ENCODE peak calls at places on chromosomes 2 and 18, in seven cellular contexts. R is trophoblast cell, T is neuronal stem cell, N is H9, I is IMR-90, J is mesendoderm, P is H1. K is an unnamed sample.

GRCh38 chr2:9613291-9613690 is 17.5 kb downstream of the YWHAQ start:
- DNase-seq in R (no peak), T (no peak), N (no peak), I (peak; percentile 91), J (no peak), P (no peak), K (peak; percentile 82)

GRCh38 chr2:156933580-156934225 is 323.8 kb upstream of the GALNT5 start:
- DNase-seq in R (peak; percentile 73), T (no peak), N (no peak), I (no peak), J (no peak), P (no peak), K (no peak)

GRCh38 chr2:112973156-112973555 is 4.7 kb upstream of the IL36G start:
- DNase-seq in R (no peak), T (no peak), N (no peak), I (no peak), J (no peak), P (no peak), K (no peak)

GRCh38 chr2:10384089-10384734 is 63.9 kb downstream of the ODC1 start:
- DNase-seq in R (no peak), T (no peak), N (no peak), I (no peak), J (no peak), P (no peak), K (no peak)

GRCh38 chr2:42795275-42795674 is 2.9 kb upstream of the HAAO start:
- DNase-seq in R (no peak), T (no peak), N (no peak), I (no peak), J (no peak), P (no peak), K (no peak)

GRCh38 chr2:57542081-57542480 is 504.5 kb upstream of the VRK2 start:
- DNase-seq in R (no peak), T (no peak), N (no peak), I (no peak), J (no peak), P (no peak), K (peak; percentile 4)

GRCh38 chr18:63567276-63567675 is 19.9 kb upstream of the SERPINB13 start:
- DNase-seq in R (no peak), T (no peak), N (no peak), I (no peak), J (no peak), P (no peak), K (no peak)

GRCh38 chr2:148914463-148914862 is 39.4 kb downstream of the KIF5C start:
- DNase-seq in R (no peak), T (no peak), N (no peak), I (no peak), J (no peak), P (no peak), K (no peak)

GRCh38 chr2:117128471-117128870 is 686.0 kb upstream of the DDX18 start:
- DNase-seq in R (no peak), T (no peak), N (no peak), I (no peak), J (no peak), P (no peak), K (peak; percentile 79)

DNA sequence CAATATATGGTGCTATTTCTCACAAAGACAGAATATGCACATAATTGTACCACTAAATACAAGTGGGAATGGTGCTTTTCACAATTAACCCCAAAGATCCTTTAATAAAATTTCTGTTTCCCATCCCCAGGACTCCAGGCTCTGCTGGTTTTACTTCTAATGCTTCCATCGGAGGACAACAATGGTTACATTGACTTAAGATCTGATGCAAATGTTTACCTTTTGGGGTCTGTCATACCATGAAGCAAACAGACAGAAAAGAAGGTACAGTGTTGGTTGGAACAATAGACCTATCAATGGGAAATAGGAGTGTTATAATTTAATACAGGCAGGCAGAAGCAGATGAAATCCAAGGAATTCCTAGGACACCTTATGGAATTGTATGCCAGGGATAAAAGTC is 105.7 kb downstream of the UPP2 start:
- DNase-seq in R (no peak), T (no peak), N (no peak), I (no peak), J (no peak), P (no peak), K (no peak)
- H2BK5ac ChIP-seq in R (no peak overlapping the region), T (no peak overlapping the region), N (no peak overlapping the region), I (no peak overlapping the region), J (no peak overlapping the region), P (no peak overlapping the region), K (no peak overlapping the region)

GRCh38 chr2:65320042-65320711 is 92.5 kb downstream of the ACTR2 start:
- DNase-seq in R (peak; percentile 69), T (no peak), N (no peak), I (peak; percentile 98), J (peak; percentile 61), P (no peak), K (peak; percentile 96)
- H3K4me2 ChIP-seq in R (no peak overlapping the region), T (no peak overlapping the region), N (no peak overlapping the region), I (peak overlapping the region; percentile 79), J (no peak overlapping the region), P (no peak overlapping the region), K (no peak overlapping the region)

GRCh38 chr2:264493-265468 is at the start of gene ACP1:
- DNase-seq in R (peak; percentile 100), T (peak; percentile 91), N (peak; percentile 99), I (peak; percentile 93), J (peak; percentile 98), P (peak; percentile 98), K (peak; percentile 91)

GRCh38 chr2:269356-270030 is 4.7 kb downstream of the ACP1 start:
- DNase-seq in R (no peak), T (no peak), N (no peak), I (no peak), J (no peak), P (no peak), K (no peak)

GRCh38 chr2:270861-271260 is 6.1 kb downstream of the ACP1 start:
- DNase-seq in R (no peak), T (no peak), N (no peak), I (no peak), J (no peak), P (no peak), K (no peak)

GRCh38 chr2:271917-272316 is 7.2 kb downstream of the ACP1 start:
- DNase-seq in R (no peak), T (no peak), N (no peak), I (no peak), J (no peak), P (no peak), K (no peak)

GRCh38 chr2:268323-268722 is 3.6 kb downstream of the ACP1 start:
- DNase-seq in R (peak; percentile 30), T (no peak), N (no peak), I (no peak), J (no peak), P (no peak), K (no peak)
- H2BK5ac ChIP-seq in R (no peak overlapping the region), T (no peak overlapping the region), N (no peak overlapping the region), I (no peak overlapping the region), J (no peak overlapping the region), P (no peak overlapping the region), K (no peak overlapping the region)

DNA sequence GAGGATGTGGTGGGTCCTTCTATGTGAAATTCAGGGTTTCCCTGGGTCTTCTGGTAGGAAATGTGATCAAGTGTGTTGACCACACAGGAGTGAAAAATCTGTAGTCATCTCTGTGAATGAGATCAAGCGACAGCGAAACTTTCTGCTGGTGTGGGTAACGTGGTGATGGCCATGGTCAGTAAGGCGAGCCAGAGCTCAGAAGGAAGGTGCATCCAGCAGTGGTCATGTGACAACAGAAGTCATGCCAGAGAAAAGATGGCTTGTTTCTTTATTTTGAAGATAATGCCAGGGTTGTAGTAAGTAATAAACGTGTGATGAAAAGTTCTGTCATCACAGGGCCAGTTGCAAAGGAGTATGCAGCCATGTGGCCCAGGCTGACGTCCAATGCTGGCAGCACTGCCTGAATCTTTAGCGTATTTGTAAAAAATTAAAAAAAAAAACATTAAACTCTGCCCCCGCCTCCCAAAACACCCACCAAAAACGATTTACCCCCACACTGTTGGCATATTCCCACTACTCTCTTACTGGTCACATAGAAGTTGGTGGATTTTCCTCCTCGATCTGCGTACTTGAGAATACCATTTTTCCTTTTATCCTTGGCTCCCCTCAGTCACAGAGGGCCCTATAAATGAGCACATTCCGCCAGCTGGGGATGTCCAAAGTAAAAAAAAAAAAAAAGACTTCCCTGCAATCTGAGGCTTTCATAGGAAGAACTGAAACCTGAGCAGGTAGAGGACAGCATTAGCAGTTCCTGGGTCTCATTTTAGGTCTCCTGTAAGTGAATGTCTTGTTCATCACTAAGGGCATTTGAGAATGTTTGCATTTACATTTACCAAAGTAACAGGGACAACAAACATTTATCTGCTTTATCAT is 70.6 kb downstream of the SLC4A3 start:
- DNase-seq in R (no peak), T (no peak), N (no peak), I (no peak), J (no peak), P (no peak), K (no peak)
- H3K4me2 ChIP-seq in R (no peak overlapping the region), T (no peak overlapping the region), N (no peak overlapping the region), I (no peak overlapping the region), J (no peak overlapping the region), P (peak overlapping the region; percentile 2), K (no peak overlapping the region)

GRCh38 chr2:241692448-241692847 is 5.8 kb upstream of the DTYMK start:
- DNase-seq in R (peak; percentile 34), T (no peak), N (no peak), I (peak; percentile 84), J (peak; percentile 58), P (no peak), K (peak; percentile 55)

GRCh38 chr2:241701155-241701404 is 759 bp upstream of the ING5 start:
- DNase-seq in R (peak; percentile 90), T (no peak), N (peak; percentile 93), I (peak; percentile 73), J (no peak), P (no peak), K (peak; percentile 84)

GRCh38 chr2:241690202-241690717 is 3.6 kb upstream of the DTYMK start:
- DNase-seq in R (no peak), T (no peak), N (no peak), I (no peak), J (no peak), P (no peak), K (no peak)

GRCh38 chr2:241701405-241702154 is at the start of gene ING5:
- DNase-seq in R (peak; percentile 98), T (peak; percentile 95), N (peak; percentile 93), I (peak; percentile 87), J (peak; percentile 96), P (peak; percentile 73), K (peak; percentile 90)

GRCh38 chr2:241695676-241696075 is 6.2 kb upstream of the ING5 start:
- DNase-seq in R (no peak), T (no peak), N (no peak), I (no peak), J (no peak), P (no peak), K (no peak)
- H2BK5ac ChIP-seq in R (no peak overlapping the region), T (no peak overlapping the region), N (no peak overlapping the region), I (no peak overlapping the region), J (no peak overlapping the region), P (no peak overlapping the region), K (no peak overlapping the region)

GRCh38 chr2:172458561-172459124 is 31.3 kb downstream of the ITGA6 start:
- DNase-seq in R (no peak), T (no peak), N (no peak), I (no peak), J (no peak), P (no peak), K (no peak)
- H3K4me2 ChIP-seq in R (no peak overlapping the region), T (no peak overlapping the region), N (no peak overlapping the region), I (no peak overlapping the region), J (no peak overlapping the region), P (no peak overlapping the region), K (no peak overlapping the region)

K was measured in mesenchymal stem cell.